ENCODE peak calls at places on chromosomes 1 and 21, in nine cellular contexts. Z is AG04449; M is esophagus squamous epithelium; E is kidney; U is posterior vena cava; X is activated T-helper 1 cell treated with anti-CD3 and anti-CD28 coated beads, Interleukin-2, amount 50 U/mL, for 16 hours; C is HT1080; K is mesendoderm; D is caudate nucleus. T is an unnamed sample.

GRCh38 chr1:100894622-100895539 is at the start of gene EXTL2:
- DNase-seq in U (peak), K (peak), M (peak), Z (no peak), C (peak), D (peak), X (peak), E (peak), T (peak)

GRCh38 chr1:111198836-111199235 is 1.6 kb downstream of the DENND2D start:
- DNase-seq in Z (no peak), X (no peak), D (no peak), U (no peak), E (no peak), C (no peak), M (no peak), K (no peak), T (no peak)

GRCh38 chr1:168437821-168438220 is 106.0 kb downstream of the XCL2 start:
- DNase-seq in D (no peak), X (no peak), Z (no peak), U (no peak), K (no peak), M (no peak), C (no peak), E (no peak), T (no peak)

GRCh38 chr1:186195377-186195931 is 179.6 kb downstream of the TPR start:
- DNase-seq in Z (no peak), C (peak), D (no peak), M (no peak), U (no peak), E (no peak), K (no peak), X (no peak), T (no peak)

GRCh38 chr1:31598980-31599379 is 18.5 kb upstream of the HCRTR1 start:
- DNase-seq in M (no peak), Z (no peak), X (no peak), D (no peak), E (no peak), K (no peak), U (no peak), C (no peak), T (no peak)

GRCh38 chr21:44735821-44736220 is 24.4 kb upstream of the TSPEAR start:
- DNase-seq in C (no peak), K (no peak), M (no peak), D (no peak), X (no peak), U (peak), Z (no peak), E (no peak), T (no peak)

GRCh38 chr1:174197547-174197946 is 38.2 kb downstream of the RABGAP1L start:
- DNase-seq in M (no peak), X (no peak), D (no peak), U (no peak), K (no peak), E (no peak), Z (no peak), C (no peak), T (no peak)

GRCh38 chr1:58939146-58939545 is 155.3 kb upstream of the JUN start:
- DNase-seq in Z (no peak), C (no peak), K (no peak), M (no peak), U (no peak), D (no peak), X (no peak), E (no peak), T (no peak)

GRCh38 chr1:174160109-174160473 is 771 bp downstream of the RABGAP1L start:
- DNase-seq in M (no peak), Z (no peak), C (peak), K (peak), D (no peak), U (peak), X (peak), E (peak), T (peak)

GRCh38 chr1:234206651-234207284 is 166.5 kb upstream of the COA6 start:
- DNase-seq in Z (no peak), U (no peak), D (no peak), M (no peak), X (no peak), E (no peak), K (no peak), C (peak), T (peak)

GRCh38 chr1:54327386-54328116 is 78.6 kb downstream of the SSBP3 start:
- DNase-seq in E (no peak), C (no peak), K (no peak), X (no peak), D (no peak), M (no peak), Z (no peak), U (no peak), T (no peak)

GRCh38 chr1:66154394-66154793 is 361.7 kb downstream of the PDE4B start:
- DNase-seq in Z (no peak), D (no peak), M (no peak), U (no peak), X (no peak), E (no peak), C (no peak), K (no peak), T (no peak)

GRCh38 chr1:109610609-109611307 is 8.7 kb downstream of the GNAT2 start:
- DNase-seq in C (peak), K (peak), X (no peak), D (no peak), E (no peak), U (no peak), Z (no peak), M (no peak), T (peak)

GRCh38 chr1:156623946-156624813 is 5.0 kb downstream of the HAPLN2 start:
- DNase-seq in M (no peak), U (peak), D (no peak), E (peak), X (no peak), K (peak), Z (no peak), C (peak), T (peak)

GRCh38 chr1:213122514-213122929 is 71.5 kb downstream of the RPS6KC1 start:
- DNase-seq in M (no peak), X (no peak), C (peak), D (no peak), Z (no peak), U (no peak), E (no peak), K (peak), T (peak)

T was measured in Daoy.